ENCODE peak calls at places on chromosomes 11 and 22, in six cellular contexts. J, M, N, R, Z and B are unnamed samples. For H3K4me1 and H3K36me3, the result is how much of the 10 kb centered on the place peaks cover.

GRCh38 chr11:8233691-8234424 is 29.8 kb downstream of the LMO1 start:
- DNase-seq in R (peak), M (no peak), N (no peak), J (no peak), Z (no peak), B (no peak)

GRCh38 chr22:27335102-27335660 is 466.4 kb downstream of the MN1 start:
- DNase-seq in J (no peak), R (no peak), M (no peak), Z (no peak), N (no peak), B (peak)

GRCh38 chr11:6497069-6497839 is at the start of gene DNHD1:
- DNase-seq in M (no peak), Z (no peak), R (no peak), N (no peak), J (no peak), B (no peak)

GRCh38 chr22:48748860-48749554 is 1078.7 kb downstream of the BRD1 start:
- DNase-seq in Z (no peak), J (no peak), N (no peak), R (peak), M (no peak), B (no peak)

GRCh38 chr11:79264284-79264683 is 176.5 kb downstream of the TENM4 start:
- DNase-seq in Z (no peak), M (no peak), J (no peak), N (no peak), R (no peak), B (no peak)

GRCh38 chr11:77851513-77851912 is 30.6 kb downstream of the AAMDC start:
- DNase-seq in R (no peak), N (no peak), J (no peak), M (no peak), Z (no peak), B (no peak)

GRCh38 chr11:124896071-124896750 is 1.5 kb downstream of the ROBO4 start:
- DNase-seq in R (no peak), M (no peak), Z (no peak), N (no peak), J (no peak), B (peak)

GRCh38 chr22:40668611-40669390 is 10.5 kb upstream of the MCHR1 start:
- DNase-seq in N (no peak), M (no peak), Z (no peak), J (no peak), R (no peak), B (peak)

GRCh38 chr11:28491431-28491830 is 383.2 kb downstream of the METTL15 start:
- DNase-seq in M (no peak), J (no peak), Z (no peak), R (no peak), N (no peak), B (no peak)

GRCh38 chr11:85795712-85796487 is 15.0 kb downstream of the SYTL2 start:
- DNase-seq in M (no peak), N (no peak), Z (no peak), R (no peak), J (no peak), B (no peak)

GRCh38 chr11:74927496-74927895 is 21.4 kb downstream of the XRRA1 start:
- DNase-seq in R (no peak), M (no peak), Z (no peak), J (no peak), N (no peak), B (no peak)

GRCh38 chr11:85857098-85857497 is 1.9 kb downstream of the CCDC83 start:
- DNase-seq in N (no peak), M (no peak), Z (no peak), R (no peak), J (no peak), B (no peak)

GRCh38 chr11:116044946-116045345 is 540.7 kb upstream of the CADM1 start:
- DNase-seq in Z (no peak), R (no peak), N (no peak), J (no peak), M (no peak), B (no peak)

GRCh38 chr11:57357827-57358226 is 19.7 kb downstream of the P2RX3 start:
- DNase-seq in R (no peak), N (no peak), M (no peak), Z (no peak), J (no peak), B (no peak)

GRCh38 chr11:2772544-2773031 is 72.8 kb upstream of the KCNQ1OT1 start:
- DNase-seq in N (no peak), R (peak), J (peak), M (peak), Z (peak), B (peak)

GRCh38 chr11:47389577-47390072 is 11.3 kb upstream of the SPI1 start:
- DNase-seq in R (peak), M (no peak), Z (no peak), N (no peak), J (no peak), B (no peak)
- H3K4me1 ChIP-seq in R (half or more), M (under half), Z (under half), N (under half), J (under half), B (under half)

DNA sequence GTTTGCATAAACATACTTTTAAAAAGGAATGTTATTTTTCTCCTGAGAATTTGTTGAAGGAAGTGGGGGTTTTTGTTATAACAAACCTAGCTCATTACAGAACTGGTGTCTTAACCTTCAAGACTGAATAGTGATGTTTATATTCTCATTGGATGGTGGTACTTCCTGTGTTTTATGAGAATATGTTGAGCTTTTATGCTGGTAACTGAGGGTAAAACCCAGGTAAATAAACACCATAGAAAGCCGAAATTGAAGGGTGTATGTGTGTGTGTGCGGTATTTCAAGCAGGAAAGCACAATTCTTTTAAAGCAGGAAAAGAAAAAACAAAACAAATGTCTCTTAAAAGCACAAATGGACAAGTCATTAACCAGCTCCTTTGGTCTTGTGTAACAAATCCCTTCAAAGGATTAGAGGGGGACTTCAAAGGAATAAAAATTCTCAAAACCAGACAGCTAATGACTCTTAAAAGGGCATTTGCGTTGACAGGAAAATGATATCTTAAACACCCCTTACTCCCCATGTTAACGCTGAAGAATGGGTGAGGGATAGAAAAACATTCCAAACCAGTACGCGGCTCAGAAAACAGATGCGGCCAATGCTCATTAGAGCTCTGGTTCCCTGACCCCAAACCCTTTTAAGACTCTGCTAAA is 23.8 kb downstream of the LMO2 start:
- DNase-seq in M (no peak), N (no peak), R (no peak), Z (no peak), J (no peak), B (peak)
- H3K27ac ChIP-seq in M (peak), N (no peak), R (peak), Z (no peak), J (no peak), B (no peak)

GRCh38 chr11:34148504-34149165 is 43.2 kb downstream of the NAT10 start:
- DNase-seq in N (no peak), M (no peak), R (no peak), Z (no peak), J (no peak), B (no peak)
- H3K36me3 ChIP-seq in N (half or more), M (under half), R (half or more), Z (under half), J (under half), B (half or more)

GRCh38 chr11:17531818-17532131 is 12.4 kb downstream of the USH1C start:
- DNase-seq in J (peak), N (no peak), R (no peak), M (peak), Z (no peak), B (no peak)

GRCh38 chr11:17528181-17528691 is 16.0 kb downstream of the USH1C start:
- DNase-seq in R (no peak), M (peak), Z (peak), J (peak), N (no peak), B (peak)

GRCh38 chr11:17528906-17529813 is 15.1 kb downstream of the USH1C start:
- DNase-seq in R (no peak), J (no peak), M (no peak), Z (no peak), N (no peak), B (no peak)

GRCh38 chr11:17531071-17531817 is 13.0 kb downstream of the USH1C start:
- DNase-seq in J (peak), M (no peak), R (no peak), Z (no peak), N (no peak), B (no peak)

DNA sequence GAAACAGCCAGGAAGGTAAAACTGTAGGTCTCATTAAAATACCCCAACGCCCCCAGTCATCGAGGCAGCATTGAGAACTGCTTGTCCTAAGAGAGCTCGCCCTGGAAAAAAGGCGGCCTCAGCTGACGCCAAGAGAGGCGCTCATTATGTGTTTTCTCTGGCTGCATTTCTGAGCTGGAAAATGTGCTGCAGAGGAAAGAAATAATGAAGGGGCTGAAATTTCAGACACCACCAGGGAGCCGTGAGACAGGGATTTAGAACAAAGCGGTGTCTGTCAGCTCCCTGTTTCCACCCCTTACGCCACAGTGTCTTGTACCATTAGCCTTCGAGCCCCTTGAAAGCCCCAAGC is 14.4 kb downstream of the USH1C start:
- DNase-seq in Z (no peak), R (no peak), J (no peak), M (no peak), N (no peak), B (no peak)
- H3K4me1 ChIP-seq in Z (under half), R (under half), J (under half), M (under half), N (under half), B (under half)

DNA sequence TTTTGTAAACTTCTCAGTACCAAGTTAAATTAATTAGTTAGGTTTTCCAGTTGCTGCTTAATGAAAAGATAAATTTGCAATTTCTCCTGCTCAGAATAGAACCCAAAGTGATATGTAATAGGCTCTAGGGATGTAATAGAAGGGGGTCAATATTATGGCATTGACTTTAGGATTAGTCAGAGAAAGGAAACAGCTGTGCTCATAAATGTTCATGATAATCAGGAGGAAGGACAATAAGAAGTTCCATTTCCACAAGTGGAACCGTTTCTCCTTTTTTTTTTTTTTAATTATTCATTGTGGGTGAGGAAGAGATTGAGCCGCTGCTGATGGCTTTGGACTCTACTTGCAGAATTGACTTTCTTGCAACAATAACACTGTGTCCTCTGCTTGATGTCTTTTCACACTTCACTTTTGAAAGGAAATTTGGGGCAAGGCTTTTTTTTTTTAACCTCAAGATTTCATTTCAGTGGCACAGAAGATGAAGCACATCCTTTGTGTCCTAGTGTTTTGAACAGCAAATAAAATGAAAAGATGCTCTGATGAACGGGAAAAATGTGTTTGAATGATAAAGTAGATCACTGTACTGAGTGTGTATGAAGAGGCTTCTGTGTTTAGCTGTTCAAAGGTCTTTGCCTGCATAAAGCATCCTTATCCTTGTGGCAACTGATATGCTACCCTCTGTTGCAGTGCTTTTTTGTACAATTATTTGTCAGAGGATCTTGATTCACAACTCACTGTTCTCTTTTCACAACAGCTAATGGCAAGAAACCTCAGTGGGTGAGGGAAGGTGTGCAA is 62.4 kb downstream of the GAS2 start:
- DNase-seq in M (no peak), Z (no peak), J (no peak), R (no peak), N (no peak), B (no peak)
- H3K27ac ChIP-seq in M (no peak), Z (no peak), J (no peak), R (no peak), N (no peak), B (no peak)

GRCh38 chr22:35567214-35567792 is 26.7 kb downstream of the RASD2 start:
- DNase-seq in R (no peak), Z (no peak), N (no peak), M (no peak), J (no peak), B (no peak)

GRCh38 chr22:35563211-35563610 is 22.6 kb downstream of the RASD2 start:
- DNase-seq in M (no peak), R (no peak), N (no peak), J (no peak), Z (no peak), B (no peak)

GRCh38 chr22:35561796-35562526 is 21.3 kb downstream of the RASD2 start:
- DNase-seq in J (no peak), Z (no peak), R (no peak), M (no peak), N (no peak), B (peak)

GRCh38 chr22:35567794-35568193 is 27.2 kb downstream of the RASD2 start:
- DNase-seq in J (no peak), N (no peak), R (no peak), M (no peak), Z (no peak), B (no peak)

DNA sequence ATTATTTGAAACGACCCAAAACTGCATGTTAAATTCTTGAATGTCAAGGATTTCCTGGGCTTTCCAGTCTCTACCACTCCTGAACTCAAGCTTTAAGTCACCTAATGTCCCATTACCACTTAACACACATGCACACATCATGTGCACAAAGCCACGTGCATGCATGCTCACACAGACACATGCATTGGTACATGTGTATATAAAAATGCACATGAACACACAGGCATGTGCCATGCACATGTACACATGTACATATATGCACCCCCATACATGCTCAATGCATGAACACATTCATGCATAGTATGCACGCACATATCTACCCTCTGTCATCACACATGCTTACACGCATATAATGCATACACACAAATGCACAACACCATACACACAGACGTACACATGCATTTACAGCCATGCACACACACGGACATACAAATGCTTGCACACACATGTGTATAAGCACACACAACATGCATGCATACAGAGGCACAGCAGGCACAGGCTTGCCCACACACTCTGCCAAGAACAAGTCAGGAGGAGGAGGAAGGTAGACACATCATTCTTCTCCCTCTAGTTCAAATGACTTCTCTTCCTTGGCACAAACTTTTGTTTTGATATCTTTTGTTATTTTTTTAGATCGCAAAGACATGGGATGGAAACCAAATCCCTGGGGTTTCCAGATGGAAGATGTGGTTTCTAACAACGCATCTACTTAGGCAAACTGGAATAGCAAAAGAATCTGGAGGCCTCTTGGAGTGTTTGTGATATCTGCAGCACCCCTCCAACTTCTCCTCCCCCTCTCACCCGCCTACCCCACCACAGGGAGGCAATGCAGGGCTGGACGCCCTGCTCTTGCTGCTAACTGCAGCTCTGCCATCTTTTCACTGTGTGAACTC is 24.6 kb downstream of the RASD2 start:
- DNase-seq in N (no peak), J (no peak), Z (no peak), R (no peak), M (no peak), B (no peak)
- H3K36me3 ChIP-seq in N (under half), J (under half), Z (under half), R (under half), M (under half), B (under half)

GRCh38 chr22:39148024-39148726 is 4.3 kb downstream of the CBX7 start:
- DNase-seq in M (no peak), R (peak), Z (no peak), N (no peak), J (peak), B (no peak)
- H3K4me1 ChIP-seq in M (half or more), R (half or more), Z (half or more), N (half or more), J (half or more), B (under half)